ENCODE peak calls at places on chromosomes 7 and 10, in six cellular contexts. G is GM12891, R is K562, E is GM12878, Y is H1, Q is HepG2. M is an unnamed sample.

GRCh38 chr10:76282122-76283030 is 851.0 kb downstream of the LRMDA start:
- DNase-seq in E (no peak), Y (no peak), Q (no peak), G (no peak), R (no peak), M (no peak)

GRCh38 chr7:43808410-43808809 is 49.9 kb downstream of the BLVRA start:
- DNase-seq in Q (no peak), G (no peak), Y (no peak), E (no peak), R (no peak), M (no peak)

GRCh38 chr7:17710312-17710711 is 230.0 kb downstream of the SNX13 start:
- DNase-seq in R (no peak), Y (no peak), G (no peak), Q (no peak), E (no peak), M (no peak)

GRCh38 chr10:71783917-71784678 is 10.8 kb upstream of the VSIR start:
- DNase-seq in E (no peak), Y (no peak), G (no peak), Q (no peak), R (no peak), M (no peak)

GRCh38 chr10:112815238-112816032 is 134.6 kb upstream of the TCF7L2 start:
- DNase-seq in R (peak), Y (no peak), G (no peak), E (no peak), Q (peak), M (no peak)

GRCh38 chr10:88707429-88708110 is 1.5 kb downstream of the LIPK start:
- DNase-seq in R (no peak), E (no peak), Q (no peak), G (no peak), Y (no peak), M (no peak)

GRCh38 chr7:84412161-84412969 is 217.8 kb upstream of the SEMA3A start:
- DNase-seq in Y (no peak), E (no peak), G (no peak), Q (peak), R (no peak), M (no peak)

GRCh38 chr7:124566576-124566975 is 199.0 kb downstream of the GPR37 start:
- DNase-seq in R (no peak), Y (no peak), Q (no peak), E (no peak), G (no peak), M (no peak)

GRCh38 chr7:13933536-13933935 is 55.9 kb downstream of the ETV1 start:
- DNase-seq in E (no peak), G (no peak), Q (no peak), Y (no peak), R (no peak), M (no peak)

GRCh38 chr7:80428161-80429054 is 83.5 kb downstream of the GNAT3 start:
- DNase-seq in G (peak), E (no peak), R (peak), Q (peak), Y (no peak), M (no peak)

GRCh38 chr10:112343056-112343806 is 30.7 kb upstream of the ACSL5 start:
- DNase-seq in Y (no peak), R (no peak), Q (no peak), E (no peak), G (no peak), M (no peak)

GRCh38 chr10:130987401-130987800 is 324.1 kb downstream of the TCERG1L start:
- DNase-seq in Y (no peak), G (no peak), E (no peak), R (no peak), Q (no peak), M (no peak)

GRCh38 chr10:124545756-124546369 is 84.2 kb downstream of the LHPP start:
- DNase-seq in R (no peak), Y (no peak), G (no peak), Q (no peak), E (no peak), M (no peak)

GRCh38 chr7:139035588-139036353 is at the start of gene ZC3HAV1L:
- DNase-seq in Y (peak), R (no peak), G (peak), E (no peak), Q (peak), M (peak)
- TF ChIP-seq POLR2A in Y (peak), R (no peak), G (peak), E (peak), Q (peak), M (peak)

DNA sequence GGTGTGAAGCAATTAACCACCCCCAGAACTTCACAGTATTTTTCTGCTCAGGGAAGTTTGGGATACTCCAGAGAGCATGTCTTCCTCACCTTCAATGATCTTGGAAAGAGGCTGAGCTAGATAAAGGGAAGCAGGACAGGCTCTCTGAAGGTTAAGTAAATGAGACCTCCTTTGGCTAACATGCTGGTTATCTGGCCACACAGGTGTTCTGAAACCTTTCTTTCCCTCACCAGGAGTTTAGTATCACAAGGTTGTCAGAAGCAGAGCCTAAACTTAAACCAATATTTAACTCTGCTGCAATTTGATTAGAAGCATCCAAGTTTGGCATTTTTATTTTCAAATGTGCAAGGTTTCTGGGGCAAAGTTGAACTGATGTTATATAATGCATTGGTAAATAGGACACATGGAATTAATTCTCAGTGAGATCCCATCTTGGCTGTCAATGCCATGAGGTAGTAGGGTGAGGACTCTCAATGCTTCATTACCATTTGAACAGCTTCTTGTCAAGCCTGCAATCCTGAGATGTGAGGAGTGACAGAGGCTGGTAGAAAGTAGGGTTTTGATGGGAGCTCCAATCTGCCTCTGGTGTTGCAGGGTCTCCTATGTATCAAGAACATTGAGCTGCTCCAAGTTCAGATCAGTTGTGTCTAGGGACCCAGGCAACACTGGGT is 3.6 kb upstream of the PNLIP start:
- DNase-seq in Y (no peak), R (no peak), Q (no peak), G (no peak), E (no peak), M (no peak)
- TF ChIP-seq POLR2AphosphoS5 in Y (no peak), R (no peak), Q (no peak), G (no peak), E (no peak), M (no peak)

GRCh38 chr10:82914655-82915136 is 1039.7 kb downstream of the NRG3 start:
- DNase-seq in Y (no peak), E (peak), G (no peak), R (no peak), Q (no peak), M (no peak)
- TF ChIP-seq TAF1 in Y (no peak), E (no peak), G (no peak), R (no peak), Q (no peak), M (no peak)

GRCh38 chr10:687583-688286 is 1.7 kb downstream of the DIP2C start:
- DNase-seq in R (no peak), E (no peak), Q (no peak), Y (no peak), G (no peak), M (no peak)

GRCh38 chr10:688287-688620 is 1.2 kb downstream of the DIP2C start:
- DNase-seq in R (no peak), G (no peak), E (no peak), Q (no peak), Y (no peak), M (no peak)

GRCh38 chr10:689433-690226 is at the start of gene DIP2C:
- DNase-seq in Y (peak), G (no peak), E (no peak), Q (peak), R (no peak), M (no peak)

GRCh38 chr10:690227-691161 is 1.0 kb upstream of the DIP2C start:
- DNase-seq in Q (no peak), E (no peak), R (no peak), G (no peak), Y (no peak), M (no peak)

DNA sequence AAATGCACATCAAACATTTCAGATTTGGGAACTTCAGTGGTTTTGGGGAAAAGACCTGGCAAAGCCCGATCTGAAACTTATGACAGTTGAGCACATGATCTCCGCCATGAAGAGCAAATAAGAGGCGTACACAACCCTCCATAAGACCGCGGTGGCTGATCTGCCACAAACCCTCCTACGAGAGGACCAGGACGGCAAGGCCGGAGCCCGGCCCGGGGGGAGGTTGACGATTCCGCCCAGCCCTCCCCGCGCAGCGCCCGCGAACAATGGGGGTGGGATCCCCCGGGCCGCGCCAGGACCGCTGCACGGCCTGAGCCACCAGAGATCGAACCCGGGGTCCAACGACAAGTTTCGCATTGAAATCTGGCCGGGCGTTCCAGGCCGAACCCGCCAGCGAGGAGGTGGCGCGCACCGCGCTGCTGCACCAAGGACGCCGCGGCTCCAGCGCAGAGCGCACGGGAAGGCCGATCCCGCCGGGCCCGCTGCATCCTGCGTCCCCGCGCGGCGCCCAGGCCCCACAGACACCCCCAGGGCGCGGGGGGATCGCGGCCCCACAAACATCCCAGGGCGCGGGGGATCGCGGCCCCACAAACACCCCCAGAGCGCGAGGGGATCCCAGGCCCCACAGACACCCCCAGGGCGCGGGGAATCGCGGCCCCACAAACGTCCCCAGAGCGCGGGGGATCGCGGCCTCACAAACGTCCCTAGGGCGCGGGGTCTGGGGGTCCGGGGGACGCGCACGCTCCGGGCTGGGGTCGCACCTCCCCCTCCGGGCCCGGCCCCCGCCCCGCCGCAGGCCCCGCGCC is 644 bp downstream of the DIP2C start:
- DNase-seq in Y (peak), G (no peak), R (no peak), Q (no peak), E (no peak), M (no peak)
- TF ChIP-seq POLR2A in Y (no peak), G (no peak), R (no peak), Q (no peak), E (no peak), M (no peak)

M was measured in GM12892.